ENCODE peak calls at places on chromosomes 12 and 14, in nine cellular contexts. One of them, this sample, is unnamed.

GRCh38 chr14:76348898-76349297 is 27.0 kb upstream of the ESRRB start:
- DNase-seq in psoas muscle: peak; percentile 69
- DNase-seq in WERI-Rb-1: no peak
- DNase-seq in OCI-LY7: no peak
- DNase-seq in AG04450: no peak
- DNase-seq in RWPE2: no peak
- DNase-seq in dorsolateral prefrontal cortex: no peak
- DNase-seq in gastrocnemius medialis: peak; percentile 36
- DNase-seq in body of pancreas: no peak
- DNase-seq in this sample: peak; percentile 35

GRCh38 chr12:122835693-122836026 is 403 bp downstream of the HIP1R start:
- DNase-seq in WERI-Rb-1: no peak
- DNase-seq in RWPE2: no peak
- DNase-seq in psoas muscle: no peak
- DNase-seq in OCI-LY7: peak; percentile 75
- DNase-seq in AG04450: no peak
- DNase-seq in gastrocnemius medialis: no peak
- DNase-seq in body of pancreas: peak; percentile 43
- DNase-seq in dorsolateral prefrontal cortex: no peak
- DNase-seq in this sample: no peak

GRCh38 chr14:65167072-65167645 is 64.8 kb upstream of the MAX start:
- DNase-seq in OCI-LY7: peak; percentile 48
- DNase-seq in body of pancreas: no peak
- DNase-seq in dorsolateral prefrontal cortex: no peak
- DNase-seq in psoas muscle: no peak
- DNase-seq in AG04450: no peak
- DNase-seq in WERI-Rb-1: no peak
- DNase-seq in gastrocnemius medialis: no peak
- DNase-seq in RWPE2: no peak
- DNase-seq in this sample: no peak

GRCh38 chr12:111444706-111445310 is 39.1 kb downstream of the SH2B3 start:
- DNase-seq in body of pancreas: peak; percentile 28
- DNase-seq in WERI-Rb-1: peak; percentile 72
- DNase-seq in dorsolateral prefrontal cortex: peak; percentile 47
- DNase-seq in AG04450: no peak
- DNase-seq in gastrocnemius medialis: peak; percentile 45
- DNase-seq in psoas muscle: peak; percentile 67
- DNase-seq in OCI-LY7: peak; percentile 93
- DNase-seq in RWPE2: no peak
- DNase-seq in this sample: no peak

GRCh38 chr12:27014859-27015729 is 910 bp upstream of the TM7SF3 start:
- DNase-seq in psoas muscle: no peak
- DNase-seq in OCI-LY7: peak; percentile 9
- DNase-seq in AG04450: no peak
- DNase-seq in body of pancreas: no peak
- DNase-seq in WERI-Rb-1: no peak
- DNase-seq in gastrocnemius medialis: no peak
- DNase-seq in RWPE2: no peak
- DNase-seq in dorsolateral prefrontal cortex: no peak
- DNase-seq in this sample: no peak

GRCh38 chr12:75982974-75983660 is 48.5 kb downstream of the PHLDA1 start:
- DNase-seq in body of pancreas: no peak
- DNase-seq in AG04450: no peak
- DNase-seq in psoas muscle: no peak
- DNase-seq in RWPE2: no peak
- DNase-seq in gastrocnemius medialis: no peak
- DNase-seq in WERI-Rb-1: no peak
- DNase-seq in dorsolateral prefrontal cortex: no peak
- DNase-seq in OCI-LY7: no peak
- DNase-seq in this sample: no peak

GRCh38 chr12:49893753-49894752 is 9.6 kb downstream of the FAIM2 start:
- DNase-seq in dorsolateral prefrontal cortex: no peak
- DNase-seq in body of pancreas: peak; percentile 20
- DNase-seq in gastrocnemius medialis: no peak
- DNase-seq in psoas muscle: no peak
- DNase-seq in RWPE2: peak; percentile 34
- DNase-seq in WERI-Rb-1: no peak
- DNase-seq in OCI-LY7: peak; percentile 3
- DNase-seq in AG04450: no peak
- DNase-seq in this sample: peak; percentile 72

GRCh38 chr14:96445844-96446710 is 54.1 kb downstream of the AK7 start:
- DNase-seq in OCI-LY7: no peak
- DNase-seq in psoas muscle: no peak
- DNase-seq in body of pancreas: peak; percentile 87
- DNase-seq in dorsolateral prefrontal cortex: no peak
- DNase-seq in gastrocnemius medialis: no peak
- DNase-seq in WERI-Rb-1: no peak
- DNase-seq in AG04450: no peak
- DNase-seq in RWPE2: no peak
- DNase-seq in this sample: no peak

GRCh38 chr14:51069065-51069464 is 25.8 kb downstream of the TRIM9 start:
- DNase-seq in psoas muscle: no peak
- DNase-seq in AG04450: no peak
- DNase-seq in dorsolateral prefrontal cortex: no peak
- DNase-seq in RWPE2: no peak
- DNase-seq in gastrocnemius medialis: no peak
- DNase-seq in WERI-Rb-1: no peak
- DNase-seq in OCI-LY7: no peak
- DNase-seq in body of pancreas: no peak
- DNase-seq in this sample: no peak

GRCh38 chr14:88196925-88197324 is 126.1 kb downstream of the KCNK10 start:
- DNase-seq in dorsolateral prefrontal cortex: no peak
- DNase-seq in AG04450: no peak
- DNase-seq in RWPE2: no peak
- DNase-seq in gastrocnemius medialis: no peak
- DNase-seq in WERI-Rb-1: no peak
- DNase-seq in body of pancreas: no peak
- DNase-seq in psoas muscle: no peak
- DNase-seq in OCI-LY7: no peak
- DNase-seq in this sample: no peak

GRCh38 chr12:124032265-124032886 is 59.4 kb downstream of the ZNF664 start:
- DNase-seq in dorsolateral prefrontal cortex: peak; percentile 57
- DNase-seq in WERI-Rb-1: peak; percentile 56
- DNase-seq in body of pancreas: peak; percentile 53
- DNase-seq in AG04450: no peak
- DNase-seq in OCI-LY7: peak; percentile 44
- DNase-seq in RWPE2: no peak
- DNase-seq in gastrocnemius medialis: peak; percentile 33
- DNase-seq in psoas muscle: no peak
- DNase-seq in this sample: peak; percentile 80

GRCh38 chr12:22117551-22117950 is 71.5 kb downstream of the CMAS start:
- DNase-seq in OCI-LY7: no peak
- DNase-seq in psoas muscle: no peak
- DNase-seq in AG04450: no peak
- DNase-seq in WERI-Rb-1: no peak
- DNase-seq in dorsolateral prefrontal cortex: no peak
- DNase-seq in RWPE2: no peak
- DNase-seq in gastrocnemius medialis: no peak
- DNase-seq in body of pancreas: no peak
- DNase-seq in this sample: no peak

GRCh38 chr14:47435331-47435965 is 240.0 kb downstream of the MDGA2 start:
- DNase-seq in gastrocnemius medialis: no peak
- DNase-seq in dorsolateral prefrontal cortex: no peak
- DNase-seq in body of pancreas: no peak
- DNase-seq in OCI-LY7: no peak
- DNase-seq in WERI-Rb-1: no peak
- DNase-seq in psoas muscle: no peak
- DNase-seq in AG04450: no peak
- DNase-seq in RWPE2: no peak
- DNase-seq in this sample: no peak

GRCh38 chr12:112645586-112645985 is 146.0 kb upstream of the RPH3A start:
- DNase-seq in gastrocnemius medialis: no peak
- DNase-seq in body of pancreas: no peak
- DNase-seq in WERI-Rb-1: no peak
- DNase-seq in dorsolateral prefrontal cortex: peak; percentile 14
- DNase-seq in psoas muscle: no peak
- DNase-seq in OCI-LY7: no peak
- DNase-seq in AG04450: no peak
- DNase-seq in RWPE2: no peak
- DNase-seq in this sample: no peak

GRCh38 chr12:91978143-91978542 is 167.5 kb downstream of the BTG1 start:
- DNase-seq in WERI-Rb-1: no peak
- DNase-seq in AG04450: no peak
- DNase-seq in psoas muscle: no peak
- DNase-seq in body of pancreas: no peak
- DNase-seq in gastrocnemius medialis: no peak
- DNase-seq in dorsolateral prefrontal cortex: no peak
- DNase-seq in RWPE2: no peak
- DNase-seq in OCI-LY7: no peak
- DNase-seq in this sample: no peak

GRCh38 chr12:24991209-24992049 is 42.5 kb upstream of the BCAT1 start:
- DNase-seq in body of pancreas: no peak
- DNase-seq in psoas muscle: no peak
- DNase-seq in OCI-LY7: peak; percentile 90
- DNase-seq in AG04450: peak; percentile 33
- DNase-seq in WERI-Rb-1: no peak
- DNase-seq in dorsolateral prefrontal cortex: no peak
- DNase-seq in RWPE2: no peak
- DNase-seq in gastrocnemius medialis: no peak
- DNase-seq in this sample: peak; percentile 55

GRCh38 chr12:85688837-85689236 is 147.4 kb downstream of the RASSF9 start:
- DNase-seq in psoas muscle: no peak
- DNase-seq in RWPE2: no peak
- DNase-seq in gastrocnemius medialis: no peak
- DNase-seq in OCI-LY7: no peak
- DNase-seq in WERI-Rb-1: no peak
- DNase-seq in AG04450: no peak
- DNase-seq in dorsolateral prefrontal cortex: no peak
- DNase-seq in body of pancreas: no peak
- DNase-seq in this sample: no peak

GRCh38 chr12:105341010-105341409 is 10.5 kb downstream of the C12orf75 start:
- DNase-seq in AG04450: no peak
- DNase-seq in psoas muscle: no peak
- DNase-seq in OCI-LY7: no peak
- DNase-seq in RWPE2: no peak
- DNase-seq in dorsolateral prefrontal cortex: no peak
- DNase-seq in WERI-Rb-1: no peak
- DNase-seq in gastrocnemius medialis: no peak
- DNase-seq in body of pancreas: no peak
- DNase-seq in this sample: no peak

DNA sequence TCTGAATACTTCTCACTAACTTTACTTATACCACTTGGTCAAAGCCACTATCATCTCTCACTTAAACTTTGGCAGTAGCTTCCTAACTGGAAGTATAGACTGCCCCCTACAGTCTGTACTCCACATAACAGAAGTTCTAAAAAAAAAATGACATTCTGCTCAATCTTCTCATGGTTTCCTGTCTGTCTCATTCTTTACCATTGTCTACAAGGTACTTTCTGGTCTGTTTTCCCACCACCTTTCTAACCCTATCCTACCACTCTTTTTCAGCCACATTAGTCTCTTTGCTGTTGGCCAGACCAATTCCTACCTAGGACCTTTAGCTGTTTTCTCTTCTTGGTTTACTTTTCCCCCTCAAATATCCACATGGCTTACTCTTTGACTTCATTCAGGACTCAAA is 14.7 kb downstream of the CPSF6 start:
- DNase-seq in WERI-Rb-1: no peak
- DNase-seq in AG04450: no peak
- DNase-seq in OCI-LY7: peak; percentile 47
- DNase-seq in gastrocnemius medialis: no peak
- DNase-seq in body of pancreas: no peak
- DNase-seq in RWPE2: no peak
- DNase-seq in dorsolateral prefrontal cortex: no peak
- DNase-seq in psoas muscle: no peak
- DNase-seq in this sample: no peak
- TF ChIP-seq CTCF in WERI-Rb-1: peak; percentile 43
- TF ChIP-seq CTCF in AG04450: peak; percentile 56
- TF ChIP-seq CTCF in OCI-LY7: peak; percentile 88
- TF ChIP-seq CTCF in gastrocnemius medialis: peak; percentile 58
- TF ChIP-seq CTCF in body of pancreas: peak; percentile 59
- TF ChIP-seq CTCF in RWPE2: peak; percentile 48
- TF ChIP-seq CTCF in dorsolateral prefrontal cortex: peak; percentile 74
- TF ChIP-seq CTCF in psoas muscle: peak; percentile 66
- TF ChIP-seq CTCF in this sample: peak; percentile 29

GRCh38 chr12:58169826-58170225 is 228.5 kb downstream of the ATP23 start:
- DNase-seq in AG04450: no peak
- DNase-seq in psoas muscle: no peak
- DNase-seq in gastrocnemius medialis: no peak
- DNase-seq in dorsolateral prefrontal cortex: no peak
- DNase-seq in RWPE2: no peak
- DNase-seq in WERI-Rb-1: no peak
- DNase-seq in body of pancreas: no peak
- DNase-seq in OCI-LY7: no peak
- DNase-seq in this sample: no peak
- H3K27ac ChIP-seq in AG04450: no peak overlapping the region
- H3K27ac ChIP-seq in psoas muscle: no peak overlapping the region
- H3K27ac ChIP-seq in gastrocnemius medialis: no peak overlapping the region
- H3K27ac ChIP-seq in dorsolateral prefrontal cortex: no peak overlapping the region
- H3K27ac ChIP-seq in RWPE2: no peak overlapping the region
- H3K27ac ChIP-seq in WERI-Rb-1: no peak overlapping the region
- H3K27ac ChIP-seq in body of pancreas: no peak overlapping the region
- H3K27ac ChIP-seq in OCI-LY7: no peak overlapping the region
- H3K27ac ChIP-seq in this sample: no peak overlapping the region

GRCh38 chr12:54526800-54527630 is 22.4 kb upstream of the PDE1B start:
- DNase-seq in RWPE2: no peak
- DNase-seq in gastrocnemius medialis: no peak
- DNase-seq in OCI-LY7: peak; percentile 47
- DNase-seq in AG04450: no peak
- DNase-seq in WERI-Rb-1: peak; percentile 64
- DNase-seq in psoas muscle: peak; percentile 22
- DNase-seq in body of pancreas: peak; percentile 15
- DNase-seq in dorsolateral prefrontal cortex: peak; percentile 69
- DNase-seq in this sample: peak; percentile 24
- TF ChIP-seq CTCF in RWPE2: peak; percentile 53
- TF ChIP-seq CTCF in gastrocnemius medialis: peak; percentile 41
- TF ChIP-seq CTCF in OCI-LY7: peak; percentile 92
- TF ChIP-seq CTCF in AG04450: peak; percentile 27
- TF ChIP-seq CTCF in WERI-Rb-1: peak; percentile 85
- TF ChIP-seq CTCF in psoas muscle: peak; percentile 41
- TF ChIP-seq CTCF in body of pancreas: peak; percentile 22
- TF ChIP-seq CTCF in dorsolateral prefrontal cortex: peak; percentile 54
- TF ChIP-seq CTCF in this sample: peak; percentile 32

GRCh38 chr14:31196839-31197477 is 10.6 kb downstream of the HECTD1 start:
- DNase-seq in AG04450: no peak
- DNase-seq in psoas muscle: no peak
- DNase-seq in RWPE2: no peak
- DNase-seq in gastrocnemius medialis: no peak
- DNase-seq in WERI-Rb-1: no peak
- DNase-seq in dorsolateral prefrontal cortex: no peak
- DNase-seq in OCI-LY7: no peak
- DNase-seq in body of pancreas: no peak
- DNase-seq in this sample: no peak

GRCh38 chr14:31203414-31203742 is 4.2 kb downstream of the HECTD1 start:
- DNase-seq in dorsolateral prefrontal cortex: no peak
- DNase-seq in body of pancreas: no peak
- DNase-seq in psoas muscle: no peak
- DNase-seq in WERI-Rb-1: no peak
- DNase-seq in OCI-LY7: no peak
- DNase-seq in AG04450: no peak
- DNase-seq in RWPE2: no peak
- DNase-seq in gastrocnemius medialis: no peak
- DNase-seq in this sample: no peak

GRCh38 chr14:31197671-31198070 is 9.9 kb downstream of the HECTD1 start:
- DNase-seq in RWPE2: no peak
- DNase-seq in WERI-Rb-1: no peak
- DNase-seq in body of pancreas: no peak
- DNase-seq in psoas muscle: no peak
- DNase-seq in dorsolateral prefrontal cortex: no peak
- DNase-seq in OCI-LY7: no peak
- DNase-seq in gastrocnemius medialis: no peak
- DNase-seq in AG04450: no peak
- DNase-seq in this sample: no peak

GRCh38 chr14:31204593-31205534 is 2.7 kb downstream of the HECTD1 start:
- DNase-seq in dorsolateral prefrontal cortex: no peak
- DNase-seq in AG04450: no peak
- DNase-seq in RWPE2: no peak
- DNase-seq in body of pancreas: no peak
- DNase-seq in gastrocnemius medialis: no peak
- DNase-seq in psoas muscle: no peak
- DNase-seq in WERI-Rb-1: no peak
- DNase-seq in OCI-LY7: no peak
- DNase-seq in this sample: no peak

GRCh38 chr14:31201111-31201510 is 6.5 kb downstream of the HECTD1 start:
- DNase-seq in OCI-LY7: no peak
- DNase-seq in AG04450: no peak
- DNase-seq in body of pancreas: no peak
- DNase-seq in dorsolateral prefrontal cortex: no peak
- DNase-seq in gastrocnemius medialis: no peak
- DNase-seq in WERI-Rb-1: no peak
- DNase-seq in psoas muscle: no peak
- DNase-seq in RWPE2: no peak
- DNase-seq in this sample: no peak
- H3K27ac ChIP-seq in OCI-LY7: no peak overlapping the region
- H3K27ac ChIP-seq in AG04450: no peak overlapping the region
- H3K27ac ChIP-seq in body of pancreas: no peak overlapping the region
- H3K27ac ChIP-seq in dorsolateral prefrontal cortex: no peak overlapping the region
- H3K27ac ChIP-seq in gastrocnemius medialis: peak overlapping the region; percentile 57
- H3K27ac ChIP-seq in WERI-Rb-1: no peak overlapping the region
- H3K27ac ChIP-seq in psoas muscle: peak overlapping the region; percentile 48
- H3K27ac ChIP-seq in RWPE2: peak overlapping the region; percentile 6
- H3K27ac ChIP-seq in this sample: no peak overlapping the region